ENCODE peak calls at places on chromosomes 7 and 10, in four cellular contexts. L, F, P and H are unnamed samples.

GRCh38 chr10:132417957-132418441 is 21.0 kb downstream of the PWWP2B start:
- DNase-seq in L (no peak), F (peak), P (no peak), H (no peak)

GRCh38 chr7:37352974-37353948 is 95.4 kb downstream of the ELMO1 start:
- DNase-seq in L (peak), F (no peak), P (no peak), H (peak)

GRCh38 chr10:44437837-44438752 is 53.2 kb upstream of the CXCL12 start:
- DNase-seq in L (no peak), F (no peak), P (no peak), H (no peak)

GRCh38 chr7:117960351-117960750 is 87.1 kb upstream of the CTTNBP2 start:
- DNase-seq in L (no peak), F (no peak), P (no peak), H (no peak)

GRCh38 chr10:110337401-110337800 is 32.7 kb upstream of the SMNDC1 start:
- DNase-seq in L (no peak), F (no peak), P (no peak), H (no peak)

GRCh38 chr10:28946479-28946878 is 269.2 kb downstream of the BAMBI start:
- DNase-seq in L (no peak), F (no peak), P (no peak), H (no peak)

GRCh38 chr7:113120647-113121046 is 2.3 kb upstream of the SMIM30 start:
- DNase-seq in L (no peak), F (no peak), P (no peak), H (no peak)

GRCh38 chr10:16545126-16545736 is 23.6 kb upstream of the C1QL3 start:
- DNase-seq in L (no peak), F (peak), P (peak), H (peak)

GRCh38 chr10:69088801-69089501 is 1.0 kb downstream of the SRGN start:
- DNase-seq in L (no peak), F (peak), P (no peak), H (peak)

GRCh38 chr7:140857048-140857447 is 67.7 kb downstream of the BRAF start:
- DNase-seq in L (no peak), F (no peak), P (no peak), H (no peak)

GRCh38 chr7:101075646-101076045 is 9.6 kb upstream of the TRIM56 start:
- DNase-seq in L (no peak), F (no peak), P (no peak), H (no peak)

GRCh38 chr7:139571651-139572050 is 48.2 kb downstream of the CLEC2L start:
- DNase-seq in L (no peak), F (no peak), P (no peak), H (no peak)

GRCh38 chr10:79142064-79142491 is 73.3 kb downstream of the ZMIZ1 start:
- DNase-seq in L (no peak), F (no peak), P (peak), H (no peak)

GRCh38 chr10:1015688-1016087 is 10.0 kb downstream of the IDI2 start:
- DNase-seq in L (no peak), F (no peak), P (no peak), H (no peak)

GRCh38 chr10:80966326-80966986 is 428.8 kb downstream of the SH2D4B start:
- DNase-seq in L (no peak), F (no peak), P (no peak), H (no peak)

GRCh38 chr7:141118809-141119586 is 45.1 kb downstream of the TMEM178B start:
- DNase-seq in L (no peak), F (no peak), P (no peak), H (no peak)

GRCh38 chr10:56547163-56547562 is 186.1 kb upstream of the ZWINT start:
- DNase-seq in L (no peak), F (no peak), P (no peak), H (no peak)

GRCh38 chr7:41996381-41997035 is 240.5 kb downstream of the GLI3 start:
- DNase-seq in L (no peak), F (no peak), P (no peak), H (no peak)

GRCh38 chr10:95214793-95215192 is 20.8 kb downstream of the ACSM6 start:
- DNase-seq in L (no peak), F (peak), P (no peak), H (no peak)

GRCh38 chr7:151131284-151131621 is 36.2 kb downstream of the GBX1 start:
- DNase-seq in L (no peak), F (no peak), P (no peak), H (no peak)